ENCODE peak calls at places on chromosome 4, in seven cellular contexts. H, F, E, B, A, V and U are unnamed samples.

GRCh38 chr4:52750213-52750612 is 1.0 kb downstream of the ERVMER34-1 start:
- DNase-seq in H (no peak), F (no peak), E (no peak), B (no peak), A (no peak), V (no peak), U (no peak)

GRCh38 chr4:3873446-3874415 is 107.5 kb downstream of the ADRA2C start:
- DNase-seq in H (no peak), F (no peak), E (no peak), B (no peak), A (no peak), V (no peak), U (no peak)

GRCh38 chr4:184651899-184652298 is 2.4 kb downstream of the PRIMPOL start:
- DNase-seq in H (no peak), F (no peak), E (no peak), B (no peak), A (no peak), V (no peak), U (no peak)

GRCh38 chr4:107740381-107740780 is 20.3 kb upstream of the PAPSS1 start:
- DNase-seq in H (no peak), F (no peak), E (no peak), B (no peak), A (no peak), V (peak; percentile 4), U (no peak)

GRCh38 chr4:1569461-1570151 is 114.5 kb downstream of the FAM53A start:
- DNase-seq in H (no peak), F (no peak), E (no peak), B (no peak), A (no peak), V (no peak), U (no peak)

GRCh38 chr4:23297327-23297726 is 592.5 kb downstream of the PPARGC1A start:
- DNase-seq in H (no peak), F (no peak), E (no peak), B (no peak), A (no peak), V (no peak), U (no peak)

GRCh38 chr4:148453833-148454232 is 11.6 kb upstream of the NR3C2 start:
- DNase-seq in H (no peak), F (no peak), E (no peak), B (no peak), A (no peak), V (no peak), U (no peak)

GRCh38 chr4:83724488-83725060 is 188.7 kb downstream of the GPAT3 start:
- DNase-seq in H (no peak), F (no peak), E (no peak), B (no peak), A (no peak), V (no peak), U (no peak)

GRCh38 chr4:126604273-126604867 is 1028.4 kb upstream of the INTU start:
- DNase-seq in H (peak; percentile 18), F (no peak), E (peak; percentile 23), B (no peak), A (peak; percentile 38), V (peak; percentile 34), U (no peak)

GRCh38 chr4:84499065-84499982 is at the start of gene NKX6-1:
- DNase-seq in H (no peak), F (no peak), E (peak; percentile 44), B (no peak), A (peak; percentile 67), V (peak; percentile 70), U (peak; percentile 84)

GRCh38 chr4:140342620-140343019 is 30.8 kb upstream of the SCOC start:
- DNase-seq in H (no peak), F (no peak), E (no peak), B (no peak), A (no peak), V (no peak), U (no peak)

GRCh38 chr4:6473264-6474052 is 1.0 kb upstream of the PPP2R2C start:
- DNase-seq in H (no peak), F (no peak), E (no peak), B (no peak), A (no peak), V (no peak), U (no peak)

GRCh38 chr4:61992351-61992750 is 792.2 kb downstream of the ADGRL3 start:
- DNase-seq in H (no peak), F (no peak), E (no peak), B (no peak), A (no peak), V (no peak), U (no peak)

GRCh38 chr4:185513489-185514181 is 21.7 kb downstream of the PDLIM3 start:
- DNase-seq in H (no peak), F (no peak), E (no peak), B (no peak), A (no peak), V (no peak), U (no peak)

GRCh38 chr4:6368601-6369000 is 99.0 kb downstream of the WFS1 start:
- DNase-seq in H (no peak), F (no peak), E (no peak), B (no peak), A (no peak), V (no peak), U (no peak)

GRCh38 chr4:7960790-7961655 is 21.4 kb upstream of the AFAP1 start:
- DNase-seq in H (peak; percentile 63), F (peak; percentile 77), E (peak; percentile 96), B (no peak), A (peak; percentile 97), V (no peak), U (no peak)

GRCh38 chr4:2837904-2838496 is 5.6 kb upstream of the ADD1 start:
- DNase-seq in H (no peak), F (peak; percentile 70), E (no peak), B (peak; percentile 72), A (peak; percentile 40), V (peak; percentile 35), U (no peak)

GRCh38 chr4:41935652-41936021 is 408 bp downstream of the TMEM33 start:
- DNase-seq in H (peak; percentile 34), F (peak; percentile 37), E (peak; percentile 2), B (no peak), A (no peak), V (peak; percentile 69), U (no peak)

GRCh38 chr4:113069212-113069892 is 19.9 kb downstream of the ANK2 start:
- DNase-seq in H (no peak), F (no peak), E (peak; percentile 1), B (no peak), A (peak; percentile 33), V (no peak), U (no peak)

GRCh38 chr4:76872556-76872955 is 25.4 kb downstream of the SOWAHB start:
- DNase-seq in H (no peak), F (no peak), E (no peak), B (no peak), A (no peak), V (no peak), U (no peak)

GRCh38 chr4:176547005-176547404 is 227.2 kb downstream of the SPCS3 start:
- DNase-seq in H (no peak), F (no peak), E (no peak), B (no peak), A (no peak), V (no peak), U (no peak)

GRCh38 chr4:1417522-1418390 is 11.5 kb upstream of the NKX1-1 start:
- DNase-seq in H (no peak), F (peak; percentile 2), E (no peak), B (no peak), A (no peak), V (no peak), U (no peak)

GRCh38 chr4:61162116-61162515 is 38.0 kb upstream of the ADGRL3 start:
- DNase-seq in H (no peak), F (no peak), E (no peak), B (no peak), A (no peak), V (no peak), U (no peak)

GRCh38 chr4:169249214-169249973 is 21.4 kb downstream of the SH3RF1 start:
- DNase-seq in H (no peak), F (no peak), E (peak; percentile 97), B (no peak), A (peak; percentile 48), V (peak; percentile 22), U (no peak)

GRCh38 chr4:544386-545105 is 31.5 kb downstream of the TMEM271 start:
- DNase-seq in H (no peak), F (no peak), E (no peak), B (no peak), A (no peak), V (no peak), U (no peak)

GRCh38 chr4:110014233-110014632 is 101.5 kb downstream of the EGF start:
- DNase-seq in H (no peak), F (no peak), E (no peak), B (no peak), A (no peak), V (no peak), U (no peak)